ENCODE peak calls at places on chromosomes 1 and 21, in seven cellular contexts. G is hepatocyte, D is uterus, X is heart right ventricle, N is ovary, O is pancreas, P is tibial nerve. V is an unnamed sample.

GRCh38 chr1:44405041-44405803 is at the start of gene RNF220:
- DNase-seq in G (peak; percentile 85), D (no peak), X (peak; percentile 54), N (no peak), O (no peak), P (peak; percentile 42), V (peak; percentile 70)

GRCh38 chr21:42681296-42682206 is 28.1 kb downstream of the PDE9A start:
- DNase-seq in G (no peak), D (no peak), X (no peak), N (no peak), O (no peak), P (no peak), V (no peak)

GRCh38 chr1:70075751-70076150 is 129.6 kb downstream of the LRRC40 start:
- DNase-seq in G (no peak), D (no peak), X (no peak), N (no peak), O (no peak), P (no peak), V (no peak)

GRCh38 chr1:73604739-73605138 is 593.2 kb downstream of the LRRIQ3 start:
- DNase-seq in G (no peak), D (no peak), X (no peak), N (no peak), O (no peak), P (no peak), V (no peak)

GRCh38 chr1:48617227-48617626 is 145.2 kb upstream of the SPATA6 start:
- DNase-seq in G (no peak), D (no peak), X (no peak), N (no peak), O (no peak), P (no peak), V (no peak)

GRCh38 chr1:16139473-16139962 is 16.4 kb downstream of the EPHA2 start:
- DNase-seq in G (peak; percentile 62), D (no peak), X (no peak), N (no peak), O (no peak), P (no peak), V (no peak)

GRCh38 chr1:46183119-46183842 is 7.0 kb upstream of the P3R3URF start:
- DNase-seq in G (peak; percentile 90), D (peak; percentile 46), X (no peak), N (no peak), O (peak; percentile 93), P (no peak), V (peak; percentile 78)

GRCh38 chr1:6019166-6019845 is 26.4 kb upstream of the KCNAB2 start:
- DNase-seq in G (no peak), D (no peak), X (no peak), N (no peak), O (peak; percentile 5), P (no peak), V (no peak)

GRCh38 chr1:46612937-46613660 is 3.5 kb downstream of the MOB3C start:
- DNase-seq in G (no peak), D (no peak), X (peak; percentile 42), N (peak; percentile 52), O (peak; percentile 83), P (no peak), V (no peak)

GRCh38 chr1:62295921-62296451 is 23.2 kb downstream of the KANK4 start:
- DNase-seq in G (peak; percentile 45), D (no peak), X (no peak), N (no peak), O (no peak), P (no peak), V (no peak)

GRCh38 chr1:93905051-93905450 is 4.2 kb downstream of the GCLM start:
- DNase-seq in G (no peak), D (no peak), X (no peak), N (no peak), O (no peak), P (no peak), V (no peak)

GRCh38 chr1:13836631-13837030 is 136.6 kb downstream of the PRDM2 start:
- DNase-seq in G (no peak), D (no peak), X (no peak), N (no peak), O (no peak), P (no peak), V (no peak)

GRCh38 chr1:42038261-42038660 is 114.9 kb upstream of the GUCA2B start:
- DNase-seq in G (no peak), D (no peak), X (no peak), N (no peak), O (no peak), P (no peak), V (no peak)

DNA sequence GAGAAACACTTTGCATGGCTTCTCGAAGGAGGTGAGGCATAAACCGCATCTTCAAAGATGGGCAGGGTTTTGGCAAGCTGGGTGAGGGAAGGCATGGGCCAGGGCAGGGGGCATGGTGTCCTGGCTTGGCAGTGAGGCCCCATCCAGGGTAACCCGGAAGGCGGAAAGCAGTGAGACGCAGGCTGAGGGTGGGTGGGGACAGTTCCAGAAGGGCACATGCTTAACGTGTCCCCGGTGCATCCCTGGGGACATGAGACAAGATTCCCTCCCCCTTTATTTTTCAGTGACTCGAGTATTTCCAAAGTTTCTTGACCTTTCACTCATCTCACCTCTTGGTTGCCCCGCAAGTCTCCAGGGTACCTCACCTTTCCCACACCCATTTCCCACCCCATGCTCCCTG is 122.8 kb upstream of the SLC25A33 start:
- DNase-seq in G (no peak), D (no peak), X (no peak), N (no peak), O (no peak), P (no peak), V (no peak)
- H3K4me1 ChIP-seq in G (peaks cover 17% of the 10 kb centered on the region), D (peaks cover 4% of the 10 kb centered on the region), X (peaks cover 24% of the 10 kb centered on the region), N (peaks cover 24% of the 10 kb centered on the region), O (peaks cover 10% of the 10 kb centered on the region), P (no peaks in the 10 kb centered on the region), V (peaks cover 56% of the 10 kb centered on the region)

GRCh38 chr1:207901041-207901653 is 9.8 kb downstream of the CD34 start:
- DNase-seq in G (no peak), D (no peak), X (no peak), N (no peak), O (no peak), P (no peak), V (no peak)
- H3K27me3 ChIP-seq in G (no peaks in the 10 kb centered on the region), D (no peaks in the 10 kb centered on the region), X (no peaks in the 10 kb centered on the region), N (no peaks in the 10 kb centered on the region), O (no peaks in the 10 kb centered on the region), P (no peaks in the 10 kb centered on the region), V (no peaks in the 10 kb centered on the region)

GRCh38 chr1:209434066-209434465 is 149.4 kb upstream of the CAMK1G start:
- DNase-seq in G (no peak), D (no peak), X (no peak), N (no peak), O (no peak), P (no peak), V (no peak)

GRCh38 chr1:209432443-209432825 is 151.1 kb upstream of the CAMK1G start:
- DNase-seq in G (no peak), D (no peak), X (no peak), N (no peak), O (no peak), P (no peak), V (no peak)

GRCh38 chr1:209433649-209434031 is 149.9 kb upstream of the CAMK1G start:
- DNase-seq in G (no peak), D (no peak), X (no peak), N (no peak), O (no peak), P (no peak), V (no peak)

GRCh38 chr1:209435654-209436566 is 147.6 kb upstream of the CAMK1G start:
- DNase-seq in G (peak; percentile 87), D (peak; percentile 68), X (peak; percentile 62), N (no peak), O (peak; percentile 52), P (peak; percentile 77), V (peak; percentile 54)

GRCh38 chr1:209434631-209435217 is 148.8 kb upstream of the CAMK1G start:
- DNase-seq in G (no peak), D (no peak), X (no peak), N (no peak), O (no peak), P (no peak), V (no peak)
- H3K4me1 ChIP-seq in G (peaks cover 17% of the 10 kb centered on the region), D (peaks cover 6% of the 10 kb centered on the region), X (no peaks in the 10 kb centered on the region), N (no peaks in the 10 kb centered on the region), O (no peaks in the 10 kb centered on the region), P (no peaks in the 10 kb centered on the region), V (no peaks in the 10 kb centered on the region)

GRCh38 chr1:113396585-113396984 is 6.3 kb downstream of the MAGI3 start:
- DNase-seq in G (peak; percentile 56), D (no peak), X (no peak), N (no peak), O (no peak), P (no peak), V (no peak)

GRCh38 chr1:113396102-113396501 is 5.8 kb downstream of the MAGI3 start:
- DNase-seq in G (no peak), D (no peak), X (no peak), N (no peak), O (no peak), P (no peak), V (no peak)

GRCh38 chr1:113401728-113402127 is 11.4 kb downstream of the MAGI3 start:
- DNase-seq in G (no peak), D (no peak), X (no peak), N (no peak), O (no peak), P (no peak), V (no peak)

GRCh38 chr1:113401067-113401466 is 10.8 kb downstream of the MAGI3 start:
- DNase-seq in G (no peak), D (no peak), X (no peak), N (no peak), O (no peak), P (no peak), V (no peak)

GRCh38 chr1:113399063-113399583 is 8.8 kb downstream of the MAGI3 start:
- DNase-seq in G (no peak), D (no peak), X (no peak), N (no peak), O (no peak), P (no peak), V (no peak)
- H3K27me3 ChIP-seq in G (no peaks in the 10 kb centered on the region), D (no peaks in the 10 kb centered on the region), X (no peaks in the 10 kb centered on the region), N (no peaks in the 10 kb centered on the region), O (no peaks in the 10 kb centered on the region), P (no peaks in the 10 kb centered on the region), V (no peaks in the 10 kb centered on the region)

GRCh38 chr1:203691454-203691853 is 64.8 kb downstream of the ATP2B4 start:
- DNase-seq in G (no peak), D (no peak), X (no peak), N (peak; percentile 15), O (no peak), P (no peak), V (no peak)
- H3K4me1 ChIP-seq in G (peaks cover 30% of the 10 kb centered on the region), D (peaks cover 20% of the 10 kb centered on the region), X (peaks cover 53% of the 10 kb centered on the region), N (peaks cover 32% of the 10 kb centered on the region), O (peaks cover 14% of the 10 kb centered on the region), P (peaks cover 4% of the 10 kb centered on the region), V (peaks cover 56% of the 10 kb centered on the region)

DNA sequence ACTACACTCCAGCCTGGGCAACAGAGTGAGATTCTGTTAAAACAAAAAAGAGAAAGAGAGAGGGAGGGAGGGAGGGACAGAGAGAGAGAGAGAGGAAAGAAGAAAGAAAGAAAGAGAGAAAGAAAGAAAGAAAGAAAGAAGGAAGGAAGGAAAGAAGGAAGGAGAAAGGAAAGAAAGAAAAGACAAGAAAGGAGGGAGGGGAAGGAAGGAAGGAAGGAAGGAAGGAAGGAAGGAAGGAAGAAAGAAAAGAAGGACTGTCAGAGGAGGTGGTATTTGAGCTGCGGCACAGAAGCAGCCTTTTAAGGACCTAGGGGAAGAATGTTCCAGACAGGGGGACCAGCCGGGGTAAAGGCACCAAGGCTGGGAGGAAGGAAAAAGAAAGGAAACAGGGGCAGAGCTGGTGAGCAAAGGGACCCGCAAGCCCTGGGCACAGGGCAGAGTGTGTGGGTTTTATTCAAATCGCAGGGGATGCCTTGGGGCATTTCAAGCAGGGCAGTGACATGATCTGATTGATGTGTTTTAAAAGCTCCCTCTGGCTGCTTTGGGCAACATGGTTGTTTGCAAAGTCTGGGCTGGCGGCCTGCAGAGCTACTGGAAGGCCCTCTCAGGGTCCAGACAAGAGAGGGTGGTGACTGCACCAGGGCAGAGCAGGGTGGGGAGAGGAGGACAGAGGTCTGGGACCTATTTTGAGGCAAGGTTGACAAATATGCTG is 176.9 kb upstream of the VAMP3 start:
- DNase-seq in G (no peak), D (no peak), X (no peak), N (no peak), O (no peak), P (no peak), V (peak; percentile 5)
- H3K27me3 ChIP-seq in G (peaks cover 4% of the 10 kb centered on the region), D (no peaks in the 10 kb centered on the region), X (no peaks in the 10 kb centered on the region), N (no peaks in the 10 kb centered on the region), O (no peaks in the 10 kb centered on the region), P (no peaks in the 10 kb centered on the region), V (no peaks in the 10 kb centered on the region)

V was measured in tibial artery.